ENCODE peak calls at places on chromosomes 1 and 21, in four cellular contexts. One of them, this sample, is unnamed.

GRCh38 chr1:159854693-159855192 is 7.7 kb downstream of the VSIG8 start:
- DNase-seq in H1: no peak
- DNase-seq in HepG2: peak; percentile 7
- DNase-seq in K562: peak; percentile 53
- DNase-seq in this sample: peak; percentile 78

GRCh38 chr1:30532621-30533020 is 190.8 kb downstream of the MATN1 start:
- DNase-seq in H1: no peak
- DNase-seq in K562: no peak
- DNase-seq in HepG2: no peak
- DNase-seq in this sample: no peak

GRCh38 chr1:198656500-198656932 is 17.7 kb downstream of the PTPRC start:
- DNase-seq in H1: no peak
- DNase-seq in K562: no peak
- DNase-seq in HepG2: no peak
- DNase-seq in this sample: no peak

GRCh38 chr21:45056505-45056904 is 17.9 kb upstream of the ADARB1 start:
- DNase-seq in K562: no peak
- DNase-seq in H1: no peak
- DNase-seq in HepG2: no peak
- DNase-seq in this sample: peak; percentile 82

GRCh38 chr1:62962794-62963776 is 179.2 kb downstream of the ATG4C start:
- DNase-seq in H1: peak; percentile 81
- DNase-seq in HepG2: peak; percentile 30
- DNase-seq in K562: peak; percentile 40
- DNase-seq in this sample: peak; percentile 29

GRCh38 chr21:31901342-31901741 is 28.5 kb downstream of the HUNK start:
- DNase-seq in HepG2: no peak
- DNase-seq in K562: no peak
- DNase-seq in H1: no peak
- DNase-seq in this sample: no peak

GRCh38 chr1:23470282-23471070 is 13.5 kb downstream of the ASAP3 start:
- DNase-seq in HepG2: no peak
- DNase-seq in H1: no peak
- DNase-seq in K562: no peak
- DNase-seq in this sample: peak; percentile 41

GRCh38 chr1:206415913-206416312 is 54.4 kb upstream of the IKBKE start:
- DNase-seq in K562: no peak
- DNase-seq in H1: no peak
- DNase-seq in HepG2: no peak
- DNase-seq in this sample: no peak

GRCh38 chr1:18414872-18415447 is 65.8 kb upstream of the KLHDC7A start:
- DNase-seq in H1: no peak
- DNase-seq in K562: no peak
- DNase-seq in HepG2: no peak
- DNase-seq in this sample: no peak

GRCh38 chr1:86757272-86757984 is 53.1 kb downstream of the SH3GLB1 start:
- DNase-seq in HepG2: no peak
- DNase-seq in H1: no peak
- DNase-seq in K562: no peak
- DNase-seq in this sample: peak; percentile 35

GRCh38 chr1:11571906-11572616 is 82.2 kb downstream of the FBXO2 start:
- DNase-seq in H1: peak; percentile 34
- DNase-seq in K562: peak; percentile 32
- DNase-seq in HepG2: peak; percentile 10
- DNase-seq in this sample: no peak

GRCh38 chr1:110462964-110463363 is 12.0 kb downstream of the PROK1 start:
- DNase-seq in K562: no peak
- DNase-seq in H1: no peak
- DNase-seq in HepG2: no peak
- DNase-seq in this sample: no peak

GRCh38 chr1:30719406-30720270 is 3.7 kb downstream of the MATN1 start:
- DNase-seq in HepG2: no peak
- DNase-seq in H1: peak; percentile 62
- DNase-seq in K562: peak; percentile 77
- DNase-seq in this sample: peak; percentile 78

DNA sequence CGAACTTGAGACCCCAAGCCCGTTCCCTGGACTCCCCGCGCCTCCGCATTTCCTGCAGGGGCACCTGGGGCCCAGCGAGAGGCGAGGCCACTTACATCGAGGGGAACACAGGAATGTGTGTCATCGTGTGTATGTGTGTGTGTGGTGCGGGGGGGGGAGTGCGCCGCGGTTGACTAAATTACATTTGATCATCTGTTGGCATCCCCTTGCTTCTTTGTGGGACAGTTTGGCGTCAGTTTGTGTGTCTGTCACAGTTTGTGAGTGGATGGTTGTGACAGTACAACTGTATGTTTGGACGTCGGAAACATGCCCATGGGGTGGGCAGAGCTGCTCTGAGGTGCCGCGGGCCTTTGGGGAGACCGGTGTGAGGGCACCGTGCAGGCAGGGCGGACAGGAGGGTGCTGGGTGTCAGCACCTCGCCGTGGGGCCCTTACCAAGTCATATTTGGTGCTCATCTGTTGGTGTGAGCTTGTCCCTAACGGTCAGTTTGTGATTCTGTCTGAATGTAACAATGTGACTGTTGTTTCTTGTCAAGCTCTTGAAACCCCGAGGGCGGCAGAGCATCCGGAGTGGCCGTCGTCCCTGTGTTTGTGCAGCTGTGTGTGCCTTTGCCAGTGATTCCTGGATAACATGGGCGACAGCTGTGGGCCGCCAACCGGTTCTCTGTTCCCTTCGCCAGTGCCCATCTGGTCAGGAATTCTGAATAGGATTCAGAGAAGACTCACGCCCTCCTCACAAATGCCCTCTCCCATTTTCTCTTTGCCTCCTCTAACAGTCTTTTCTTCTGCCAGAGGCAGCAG is 899 bp downstream of the OPRD1 start:
- DNase-seq in H1: no peak
- DNase-seq in K562: no peak
- DNase-seq in HepG2: peak; percentile 60
- DNase-seq in this sample: no peak
- TF ChIP-seq EZH2 in H1: peak; percentile 37
- TF ChIP-seq EZH2 in K562: no peak
- TF ChIP-seq EZH2 in HepG2: no peak
- TF ChIP-seq EZH2 in this sample: no peak

GRCh38 chr1:226186124-226187018 is at the start of gene ACBD3:
- DNase-seq in H1: peak; percentile 64
- DNase-seq in K562: peak; percentile 94
- DNase-seq in HepG2: peak; percentile 85
- DNase-seq in this sample: peak; percentile 82

GRCh38 chr1:226187380-226187779 is 839 bp upstream of the ACBD3 start:
- DNase-seq in K562: no peak
- DNase-seq in H1: no peak
- DNase-seq in HepG2: no peak
- DNase-seq in this sample: no peak

GRCh38 chr1:226185153-226186036 is 1.1 kb downstream of the ACBD3 start:
- DNase-seq in K562: no peak
- DNase-seq in H1: no peak
- DNase-seq in HepG2: no peak
- DNase-seq in this sample: peak; percentile 48

GRCh38 chr1:226187019-226187322 is 430 bp upstream of the ACBD3 start:
- DNase-seq in H1: no peak
- DNase-seq in HepG2: no peak
- DNase-seq in K562: no peak
- DNase-seq in this sample: no peak

GRCh38 chr1:226181996-226182714 is 4.4 kb downstream of the ACBD3 start:
- DNase-seq in K562: no peak
- DNase-seq in HepG2: peak; percentile 37
- DNase-seq in H1: no peak
- DNase-seq in this sample: peak; percentile 46
- H3K9ac ChIP-seq in K562: no peak overlapping the region
- H3K9ac ChIP-seq in HepG2: no peak overlapping the region
- H3K9ac ChIP-seq in H1: no peak overlapping the region
- H3K9ac ChIP-seq in this sample: no peak overlapping the region

DNA sequence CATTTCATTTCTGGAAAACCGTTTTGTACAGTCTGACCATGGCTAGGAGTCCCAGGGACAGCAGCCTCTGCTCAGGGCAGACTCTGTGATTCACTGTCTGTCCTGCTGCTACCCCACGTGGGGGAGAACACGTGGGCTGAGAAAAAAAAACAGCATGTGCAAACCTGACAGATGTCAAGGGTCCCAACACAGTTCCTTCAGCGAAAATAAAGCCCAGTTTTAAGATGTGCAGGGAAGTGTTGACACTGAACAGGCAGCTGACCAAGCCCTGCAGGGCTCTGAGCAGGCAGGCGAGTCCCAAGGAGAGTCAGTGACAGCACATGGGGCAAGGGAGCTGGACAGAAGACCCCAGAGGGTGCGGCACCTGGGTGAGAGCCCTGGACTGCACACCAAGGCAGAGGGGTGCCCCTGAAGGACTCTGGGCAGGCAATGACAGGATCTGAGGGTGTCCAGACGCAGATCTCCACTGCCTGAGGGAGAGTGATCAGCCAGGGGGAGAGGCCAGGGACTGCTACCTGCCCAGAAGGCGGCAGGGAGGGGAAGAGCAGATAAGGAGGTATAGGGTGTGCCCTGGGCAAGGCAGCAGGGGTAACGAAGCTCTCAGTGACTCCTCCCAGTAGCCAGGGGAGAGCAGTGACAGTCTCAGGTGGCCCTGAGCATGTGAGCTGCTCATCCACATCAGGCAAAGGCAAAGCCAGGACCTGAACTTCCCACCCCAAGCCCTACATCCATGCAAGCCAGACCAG is 5.1 kb upstream of the SPATC1L start:
- DNase-seq in H1: no peak
- DNase-seq in HepG2: no peak
- DNase-seq in K562: peak; percentile 58
- DNase-seq in this sample: peak; percentile 14
- TF ChIP-seq JUN in H1: no peak
- TF ChIP-seq JUN in HepG2: no peak
- TF ChIP-seq JUN in K562: peak; percentile 19
- TF ChIP-seq JUN in this sample: no peak

GRCh38 chr1:4121834-4122512 is 221.9 kb upstream of the C1orf174 start:
- DNase-seq in K562: no peak
- DNase-seq in H1: no peak
- DNase-seq in HepG2: no peak
- DNase-seq in this sample: no peak

GRCh38 chr1:4118746-4119515 is 218.9 kb upstream of the C1orf174 start:
- DNase-seq in K562: no peak
- DNase-seq in H1: no peak
- DNase-seq in HepG2: no peak
- DNase-seq in this sample: no peak

GRCh38 chr1:4121293-4121684 is 221.2 kb upstream of the C1orf174 start:
- DNase-seq in H1: no peak
- DNase-seq in HepG2: no peak
- DNase-seq in K562: no peak
- DNase-seq in this sample: no peak

GRCh38 chr1:4119516-4120220 is 219.6 kb upstream of the C1orf174 start:
- DNase-seq in HepG2: no peak
- DNase-seq in H1: no peak
- DNase-seq in K562: no peak
- DNase-seq in this sample: no peak

GRCh38 chr1:4120557-4121292 is 220.7 kb upstream of the C1orf174 start:
- DNase-seq in K562: no peak
- DNase-seq in HepG2: no peak
- DNase-seq in H1: no peak
- DNase-seq in this sample: no peak
- TF ChIP-seq EZH2 in K562: no peak
- TF ChIP-seq EZH2 in HepG2: no peak
- TF ChIP-seq EZH2 in H1: no peak
- TF ChIP-seq EZH2 in this sample: no peak

This sample was measured in endothelial cell of umbilical vein.